ENCODE peak calls at places on chromosome 7, in nine cellular contexts. B, Z, V, D, L, J, K, A and C are unnamed samples.

GRCh38 chr7:78296689-78297371 is 498.3 kb downstream of the PHTF2 start:
- DNase-seq in L (no peak), D (no peak), Z (no peak), K (no peak), V (peak), J (no peak), B (no peak), A (no peak), C (no peak)

GRCh38 chr7:137944168-137944567 is 57.7 kb downstream of the CREB3L2 start:
- DNase-seq in A (no peak), B (no peak), K (no peak), Z (no peak), V (no peak), J (no peak), L (no peak), D (no peak), C (no peak)

GRCh38 chr7:21261627-21262564 is 166.0 kb upstream of the SP4 start:
- DNase-seq in V (peak), J (no peak), A (no peak), B (no peak), K (peak), L (no peak), D (no peak), Z (peak), C (peak)

GRCh38 chr7:78924581-78924980 is 528.9 kb downstream of the MAGI2 start:
- DNase-seq in Z (no peak), A (no peak), J (no peak), K (no peak), V (no peak), D (no peak), B (no peak), L (peak), C (no peak)

GRCh38 chr7:48035967-48036478 is 680 bp downstream of the C7orf57 start:
- DNase-seq in D (no peak), K (no peak), A (peak), V (peak), Z (peak), B (peak), L (no peak), J (peak), C (no peak)

GRCh38 chr7:13742719-13743640 is 246.5 kb downstream of the ETV1 start:
- DNase-seq in A (no peak), Z (peak), D (no peak), B (no peak), J (no peak), K (no peak), L (no peak), V (peak), C (no peak)

GRCh38 chr7:151138541-151138910 is 29.0 kb downstream of the GBX1 start:
- DNase-seq in D (no peak), L (no peak), K (no peak), B (no peak), A (no peak), J (no peak), Z (no peak), V (no peak), C (peak)

GRCh38 chr7:17532861-17533404 is 234.5 kb downstream of the AHR start:
- DNase-seq in D (no peak), V (no peak), J (no peak), Z (no peak), K (no peak), B (no peak), L (no peak), A (no peak), C (no peak)

GRCh38 chr7:124799448-124799847 is 33.9 kb upstream of the GPR37 start:
- DNase-seq in A (no peak), K (no peak), J (no peak), D (no peak), V (no peak), B (no peak), L (no peak), Z (no peak), C (no peak)

GRCh38 chr7:44979481-44980392 is 922 bp upstream of the MYO1G start:
- DNase-seq in K (no peak), V (no peak), J (no peak), L (no peak), Z (no peak), A (no peak), B (no peak), D (no peak), C (no peak)

GRCh38 chr7:90825779-90826178 is 229.7 kb downstream of the CDK14 start:
- DNase-seq in B (no peak), A (no peak), V (no peak), L (no peak), D (peak), Z (no peak), J (no peak), K (no peak), C (no peak)

GRCh38 chr7:139731802-139732470 is 45.9 kb downstream of the HIPK2 start:
- DNase-seq in L (peak), K (peak), A (peak), J (no peak), V (peak), D (no peak), B (peak), Z (no peak), C (no peak)

GRCh38 chr7:42014625-42015412 is 222.2 kb downstream of the GLI3 start:
- DNase-seq in Z (peak), L (no peak), D (no peak), V (peak), K (no peak), B (no peak), A (no peak), J (no peak), C (peak)

GRCh38 chr7:76065016-76065612 is 17.2 kb downstream of the MDH2 start:
- DNase-seq in K (no peak), J (no peak), B (no peak), V (no peak), L (no peak), Z (no peak), A (no peak), D (no peak), C (peak)

GRCh38 chr7:128794020-128794419 is 2.3 kb downstream of the CCDC136 start:
- DNase-seq in K (no peak), B (no peak), Z (no peak), D (no peak), J (no peak), V (no peak), A (no peak), L (no peak), C (peak)
- TF ChIP-seq CTCF in K (no peak), B (no peak), Z (no peak), D (no peak), J (no peak), V (no peak), A (peak), L (no peak), C (peak)

DNA sequence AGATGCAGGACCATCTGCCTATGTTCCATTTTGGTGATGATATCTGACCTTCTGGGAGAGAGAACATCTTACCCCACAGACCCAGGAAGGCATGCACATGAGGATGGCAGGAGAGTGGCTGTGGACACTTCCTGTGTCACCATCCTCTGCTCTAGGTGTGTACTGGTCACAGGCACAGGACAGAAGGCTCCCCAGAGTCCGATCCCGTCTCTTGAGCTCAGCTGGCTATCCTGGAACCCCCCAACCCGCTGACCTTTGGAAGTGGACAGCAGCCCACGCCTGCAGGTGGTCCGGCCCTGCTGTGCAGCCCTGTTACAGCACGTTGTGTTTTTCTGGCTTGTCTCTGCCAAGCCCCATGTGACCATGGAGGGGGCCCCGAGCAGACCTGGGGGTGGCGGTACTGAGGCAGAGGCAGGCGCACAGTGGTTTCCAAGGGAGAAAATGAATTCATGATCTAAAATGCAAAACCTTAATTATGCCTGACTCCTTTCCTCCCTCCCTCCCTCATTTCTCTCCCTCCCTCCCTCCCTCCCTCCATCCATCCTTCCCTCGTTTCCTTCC is 178.8 kb downstream of the CUX1 start:
- DNase-seq in J (no peak), V (no peak), D (no peak), A (no peak), Z (no peak), B (no peak), K (no peak), L (no peak), C (no peak)
- TF ChIP-seq CTCF in J (no peak), V (no peak), D (no peak), A (no peak), Z (no peak), B (no peak), K (no peak), L (no peak), C (peak)

DNA sequence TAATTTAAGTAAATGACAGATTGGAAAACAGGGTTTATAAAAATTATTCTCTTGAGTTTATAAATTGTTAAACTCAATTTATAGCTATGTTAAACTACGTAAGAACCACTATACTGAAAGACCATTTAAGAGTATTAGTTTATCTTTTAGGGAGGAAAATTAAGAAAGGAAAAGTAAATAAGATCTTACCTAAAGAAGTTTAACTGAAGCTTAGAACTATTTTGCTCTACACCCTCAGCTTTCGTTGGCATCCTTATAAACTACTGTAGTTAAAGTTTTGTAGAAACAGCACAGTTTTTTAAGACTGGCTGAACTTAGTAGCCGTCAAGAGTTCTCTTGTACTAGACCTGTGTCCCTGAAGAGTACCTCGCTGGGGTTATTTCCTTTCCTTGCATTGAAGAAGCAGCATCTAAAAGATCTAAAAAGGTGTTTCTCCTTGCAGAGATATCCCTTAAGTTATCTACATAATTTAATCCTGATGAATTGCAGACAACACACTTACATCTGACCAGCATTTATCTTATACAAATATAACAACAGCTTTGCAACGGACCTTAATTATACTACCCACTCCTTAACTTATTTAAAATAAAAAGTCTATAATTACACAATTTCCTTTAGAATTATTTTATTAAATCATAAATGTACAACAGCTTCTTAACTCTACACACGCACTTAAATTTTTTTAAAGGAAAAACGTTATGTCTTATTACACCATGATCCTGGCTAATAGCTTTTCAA is 9.1 kb downstream of the HNRNPA2B1 start:
- DNase-seq in V (no peak), A (no peak), L (no peak), J (no peak), Z (no peak), D (no peak), K (no peak), B (no peak), C (no peak)
- TF ChIP-seq CTCF in V (no peak), A (no peak), L (no peak), J (no peak), Z (no peak), D (no peak), K (no peak), B (no peak), C (no peak)

DNA sequence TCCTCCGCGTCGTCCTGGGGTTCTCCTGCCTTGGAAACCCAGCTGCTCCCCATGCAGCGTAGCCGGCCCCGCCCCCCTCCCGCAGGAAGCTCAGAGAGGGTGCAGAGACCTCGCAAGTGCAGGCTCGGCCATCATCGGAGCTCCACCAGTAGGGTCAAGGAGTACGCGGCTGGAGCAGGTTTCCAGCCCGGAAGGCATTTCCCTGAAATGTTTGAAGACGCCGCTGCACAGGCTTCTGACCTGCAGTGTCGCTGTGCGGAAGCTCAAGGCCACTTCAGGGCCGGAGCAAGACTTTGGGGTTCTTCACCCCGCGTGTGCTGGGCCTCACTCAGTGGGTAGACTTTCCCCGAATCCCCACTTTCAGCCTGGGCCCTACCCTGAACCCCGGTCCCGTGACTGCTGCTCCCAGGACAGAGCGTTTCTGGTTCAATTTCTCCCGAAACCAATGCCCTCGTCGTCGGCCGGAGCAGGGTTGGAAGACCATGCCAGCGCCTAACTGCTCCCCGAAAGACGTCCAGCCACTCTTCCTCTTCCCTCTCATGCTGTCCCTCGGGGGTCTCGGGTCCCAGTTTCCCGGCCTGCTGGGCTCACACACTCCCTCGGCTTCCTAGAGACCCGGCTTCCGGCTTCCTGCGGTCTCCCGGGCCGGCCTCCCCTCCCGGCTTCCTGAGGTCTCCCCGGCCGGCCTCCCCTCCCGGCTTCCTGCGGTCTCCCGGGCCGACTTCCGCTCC is 52.1 kb downstream of the INSIG1 start:
- DNase-seq in Z (no peak), K (no peak), V (no peak), J (no peak), L (no peak), D (no peak), B (no peak), A (no peak), C (no peak)
- TF ChIP-seq CTCF in Z (no peak), K (no peak), V (no peak), J (no peak), L (no peak), D (no peak), B (no peak), A (no peak), C (no peak)

GRCh38 chr7:123070702-123071286 is 75.3 kb upstream of the TAS2R16 start:
- DNase-seq in L (no peak), J (no peak), Z (no peak), K (no peak), A (no peak), B (no peak), D (no peak), V (peak), C (peak)
- TF ChIP-seq CTCF in L (no peak), J (no peak), Z (peak), K (no peak), A (peak), B (no peak), D (no peak), V (peak), C (peak)

GRCh38 chr7:132575987-132576722 is at the start of gene PLXNA4:
- DNase-seq in Z (peak), B (peak), K (no peak), V (peak), J (peak), D (no peak), A (no peak), L (no peak), C (peak)
- TF ChIP-seq CTCF in Z (no peak), B (no peak), K (no peak), V (no peak), J (no peak), D (no peak), A (no peak), L (no peak), C (no peak)